ENCODE peak calls at places on chromosomes 7 and 10, in nine cellular contexts. One of them, this sample, is unnamed. For H3K9me3 and H3K4me1, the result is how much of the 10 kb centered on the place peaks cover.

GRCh38 chr7:2923886-2924574 is 79.9 kb upstream of the GNA12 start:
- DNase-seq in Peyer's patch: no peak
- DNase-seq in IMR-90: no peak
- DNase-seq in adrenal gland: no peak
- DNase-seq in breast epithelium: no peak
- DNase-seq in HCT116: no peak
- DNase-seq in right lobe of liver: no peak
- DNase-seq in testis: no peak
- DNase-seq in GM12878: no peak
- DNase-seq in this sample: no peak

GRCh38 chr7:134899729-134900128 is 86.6 kb upstream of the AGBL3 start:
- DNase-seq in Peyer's patch: no peak
- DNase-seq in IMR-90: peak
- DNase-seq in adrenal gland: no peak
- DNase-seq in breast epithelium: no peak
- DNase-seq in HCT116: peak
- DNase-seq in right lobe of liver: no peak
- DNase-seq in testis: no peak
- DNase-seq in GM12878: no peak
- DNase-seq in this sample: no peak

GRCh38 chr7:142800699-142801260 is 30.0 kb downstream of the PRSS2 start:
- DNase-seq in Peyer's patch: no peak
- DNase-seq in IMR-90: no peak
- DNase-seq in adrenal gland: no peak
- DNase-seq in breast epithelium: no peak
- DNase-seq in HCT116: no peak
- DNase-seq in right lobe of liver: no peak
- DNase-seq in testis: no peak
- DNase-seq in GM12878: no peak
- DNase-seq in this sample: no peak

GRCh38 chr7:130141161-130141857 is 63.9 kb downstream of the TMEM209 start:
- DNase-seq in Peyer's patch: peak
- DNase-seq in IMR-90: peak
- DNase-seq in adrenal gland: peak
- DNase-seq in breast epithelium: peak
- DNase-seq in HCT116: no peak
- DNase-seq in right lobe of liver: no peak
- DNase-seq in testis: peak
- DNase-seq in GM12878: no peak
- DNase-seq in this sample: peak

GRCh38 chr10:2701802-2702201 is 365.5 kb upstream of the PFKP start:
- DNase-seq in Peyer's patch: no peak
- DNase-seq in IMR-90: no peak
- DNase-seq in adrenal gland: no peak
- DNase-seq in breast epithelium: no peak
- DNase-seq in HCT116: no peak
- DNase-seq in right lobe of liver: no peak
- DNase-seq in testis: peak
- DNase-seq in GM12878: no peak
- DNase-seq in this sample: no peak

GRCh38 chr7:113216038-113216437 is 97.7 kb upstream of the SMIM30 start:
- DNase-seq in Peyer's patch: no peak
- DNase-seq in IMR-90: no peak
- DNase-seq in adrenal gland: no peak
- DNase-seq in breast epithelium: no peak
- DNase-seq in HCT116: no peak
- DNase-seq in right lobe of liver: no peak
- DNase-seq in testis: no peak
- DNase-seq in GM12878: no peak
- DNase-seq in this sample: no peak

GRCh38 chr10:102119417-102120141 is 589 bp downstream of the LDB1 start:
- DNase-seq in Peyer's patch: peak
- DNase-seq in IMR-90: peak
- DNase-seq in adrenal gland: peak
- DNase-seq in breast epithelium: peak
- DNase-seq in HCT116: peak
- DNase-seq in right lobe of liver: peak
- DNase-seq in testis: peak
- DNase-seq in GM12878: no peak
- DNase-seq in this sample: peak

GRCh38 chr7:106537119-106537518 is 123.8 kb downstream of the CCDC71L start:
- DNase-seq in Peyer's patch: no peak
- DNase-seq in IMR-90: no peak
- DNase-seq in adrenal gland: no peak
- DNase-seq in breast epithelium: no peak
- DNase-seq in HCT116: no peak
- DNase-seq in right lobe of liver: no peak
- DNase-seq in testis: no peak
- DNase-seq in GM12878: no peak
- DNase-seq in this sample: no peak

GRCh38 chr7:28408105-28408973 is 4.0 kb upstream of the CREB5 start:
- DNase-seq in Peyer's patch: no peak
- DNase-seq in IMR-90: peak
- DNase-seq in adrenal gland: peak
- DNase-seq in breast epithelium: no peak
- DNase-seq in HCT116: no peak
- DNase-seq in right lobe of liver: no peak
- DNase-seq in testis: peak
- DNase-seq in GM12878: no peak
- DNase-seq in this sample: peak

GRCh38 chr7:28409716-28410627 is 2.3 kb upstream of the CREB5 start:
- DNase-seq in Peyer's patch: no peak
- DNase-seq in IMR-90: peak
- DNase-seq in adrenal gland: peak
- DNase-seq in breast epithelium: peak
- DNase-seq in HCT116: no peak
- DNase-seq in right lobe of liver: no peak
- DNase-seq in testis: peak
- DNase-seq in GM12878: no peak
- DNase-seq in this sample: peak

GRCh38 chr7:28410628-28411578 is 1.4 kb upstream of the CREB5 start:
- DNase-seq in Peyer's patch: peak
- DNase-seq in IMR-90: peak
- DNase-seq in adrenal gland: no peak
- DNase-seq in breast epithelium: no peak
- DNase-seq in HCT116: no peak
- DNase-seq in right lobe of liver: no peak
- DNase-seq in testis: peak
- DNase-seq in GM12878: no peak
- DNase-seq in this sample: peak

GRCh38 chr7:28407643-28408042 is 4.7 kb upstream of the CREB5 start:
- DNase-seq in Peyer's patch: no peak
- DNase-seq in IMR-90: peak
- DNase-seq in adrenal gland: no peak
- DNase-seq in breast epithelium: no peak
- DNase-seq in HCT116: no peak
- DNase-seq in right lobe of liver: no peak
- DNase-seq in testis: no peak
- DNase-seq in GM12878: no peak
- DNase-seq in this sample: no peak

DNA sequence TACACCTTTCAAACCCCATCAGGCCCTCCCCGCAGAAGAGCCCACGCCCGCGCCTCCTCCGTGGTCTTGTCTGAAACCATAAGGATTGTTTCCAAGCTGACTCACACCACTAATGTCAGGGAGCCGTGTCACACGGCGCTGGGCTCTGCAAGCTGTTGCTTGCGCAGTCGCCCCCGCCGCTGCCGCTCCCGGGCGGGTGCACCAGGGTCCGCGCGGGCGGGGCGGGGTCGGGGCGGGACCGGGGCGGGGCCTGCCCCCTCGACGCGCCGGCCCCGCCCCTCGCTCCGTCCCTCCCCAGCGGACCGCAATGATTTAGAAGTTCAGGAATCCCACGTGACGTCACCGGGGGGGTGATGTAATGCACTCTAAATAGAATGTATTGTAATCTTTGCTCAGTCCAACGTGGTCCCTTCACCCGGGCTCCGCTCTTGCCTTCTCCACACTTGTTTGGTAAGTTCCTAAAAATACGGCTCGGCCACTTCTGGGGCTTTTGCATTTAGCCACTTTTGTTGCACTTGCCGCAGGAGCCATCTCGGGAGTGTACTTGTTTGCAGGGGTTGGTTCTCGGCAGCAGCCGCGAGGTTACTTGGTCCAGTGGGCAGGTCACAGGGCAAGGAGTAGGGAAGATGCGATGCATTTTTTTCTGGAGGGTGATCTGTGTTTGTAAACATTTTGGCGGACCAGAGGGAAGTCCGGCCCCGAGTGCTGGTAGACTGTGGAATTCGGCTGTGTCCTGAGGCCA is 3.2 kb upstream of the CREB5 start:
- DNase-seq in Peyer's patch: peak
- DNase-seq in IMR-90: peak
- DNase-seq in adrenal gland: peak
- DNase-seq in breast epithelium: peak
- DNase-seq in HCT116: peak
- DNase-seq in right lobe of liver: peak
- DNase-seq in testis: peak
- DNase-seq in GM12878: no peak
- DNase-seq in this sample: peak
- TF ChIP-seq POLR2A in Peyer's patch: peak
- TF ChIP-seq POLR2A in IMR-90: peak
- TF ChIP-seq POLR2A in adrenal gland: no peak
- TF ChIP-seq POLR2A in breast epithelium: peak
- TF ChIP-seq POLR2A in HCT116: no peak
- TF ChIP-seq POLR2A in right lobe of liver: peak
- TF ChIP-seq POLR2A in testis: no peak
- TF ChIP-seq POLR2A in GM12878: no peak
- TF ChIP-seq POLR2A in this sample: peak

DNA sequence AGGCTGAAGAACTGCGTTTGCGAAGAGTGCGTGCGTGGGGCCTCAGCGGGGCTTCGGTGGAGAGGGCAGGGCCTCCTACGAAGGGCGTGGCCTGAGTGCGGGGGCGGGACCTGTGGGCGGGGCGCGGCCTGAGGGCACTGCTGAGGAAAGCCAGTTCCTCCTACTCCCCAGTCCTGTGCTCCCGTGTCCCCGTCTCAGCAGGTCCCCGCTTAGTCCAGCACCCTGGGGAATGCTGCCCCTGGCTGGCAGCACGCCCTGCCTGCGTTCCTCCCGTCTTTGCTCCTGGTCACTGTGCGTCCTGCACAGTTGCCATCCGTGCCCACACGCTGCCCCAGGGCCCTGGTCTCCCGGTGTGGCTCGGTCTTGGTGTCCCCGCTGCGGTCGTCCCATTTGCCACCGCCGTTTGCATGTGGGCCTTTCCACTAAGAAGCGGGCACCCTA is 177.1 kb downstream of the ZNF248 start:
- DNase-seq in Peyer's patch: no peak
- DNase-seq in IMR-90: no peak
- DNase-seq in adrenal gland: no peak
- DNase-seq in breast epithelium: no peak
- DNase-seq in HCT116: no peak
- DNase-seq in right lobe of liver: peak
- DNase-seq in testis: no peak
- DNase-seq in GM12878: no peak
- DNase-seq in this sample: no peak
- H3K9me3 ChIP-seq in Peyer's patch: under half
- H3K9me3 ChIP-seq in IMR-90: under half
- H3K9me3 ChIP-seq in adrenal gland: under half
- H3K9me3 ChIP-seq in breast epithelium: under half
- H3K9me3 ChIP-seq in HCT116: under half
- H3K9me3 ChIP-seq in right lobe of liver: under half
- H3K9me3 ChIP-seq in testis: under half
- H3K9me3 ChIP-seq in GM12878: under half
- H3K9me3 ChIP-seq in this sample: under half

DNA sequence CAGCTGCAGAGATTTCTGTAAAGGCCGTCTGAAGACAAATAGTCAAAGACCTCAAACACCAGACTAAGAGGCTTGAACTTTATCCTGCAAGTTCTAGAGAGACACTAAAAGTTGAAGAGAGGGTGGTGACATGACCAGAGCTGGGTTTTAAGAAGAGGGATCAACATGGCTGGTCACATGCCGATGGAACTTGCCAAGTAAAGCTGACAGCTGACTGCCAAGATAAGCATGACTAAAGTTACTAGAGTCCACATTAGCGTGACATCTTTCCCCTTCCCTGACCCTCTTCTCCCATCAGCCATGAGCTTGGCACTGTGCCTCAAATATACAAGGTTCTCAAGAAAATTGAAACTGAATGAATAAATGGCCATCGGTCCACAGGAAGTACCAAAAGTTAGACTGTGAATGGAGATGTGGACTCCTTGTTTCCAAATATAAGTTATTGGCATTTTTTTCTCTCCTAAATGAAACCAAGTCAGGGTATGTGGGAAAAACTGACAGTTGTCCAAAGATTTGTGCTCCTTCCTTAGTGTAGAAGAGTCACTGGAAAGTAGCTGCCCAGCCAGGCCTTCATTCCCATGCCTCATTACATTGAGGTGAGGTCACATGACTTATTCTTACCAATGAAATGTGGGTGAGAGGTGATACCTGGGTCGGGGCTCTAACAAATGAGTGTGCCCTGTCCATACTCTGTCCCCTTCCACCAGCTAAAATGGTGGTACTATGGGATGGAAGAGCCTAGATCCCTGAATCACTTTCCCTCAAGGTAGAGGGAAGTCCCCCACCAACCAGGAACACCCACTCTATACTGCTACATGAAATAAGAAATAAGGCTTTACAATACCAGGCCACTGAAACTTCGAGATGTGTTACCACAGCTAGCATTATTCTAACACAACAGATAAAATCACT is 24.4 kb downstream of the XPNPEP1 start:
- DNase-seq in Peyer's patch: no peak
- DNase-seq in IMR-90: peak
- DNase-seq in adrenal gland: peak
- DNase-seq in breast epithelium: no peak
- DNase-seq in HCT116: no peak
- DNase-seq in right lobe of liver: peak
- DNase-seq in testis: no peak
- DNase-seq in GM12878: no peak
- DNase-seq in this sample: no peak
- H3K4me1 ChIP-seq in Peyer's patch: under half
- H3K4me1 ChIP-seq in IMR-90: under half
- H3K4me1 ChIP-seq in adrenal gland: under half
- H3K4me1 ChIP-seq in breast epithelium: under half
- H3K4me1 ChIP-seq in HCT116: under half
- H3K4me1 ChIP-seq in right lobe of liver: under half
- H3K4me1 ChIP-seq in testis: half or more
- H3K4me1 ChIP-seq in GM12878: under half
- H3K4me1 ChIP-seq in this sample: half or more

DNA sequence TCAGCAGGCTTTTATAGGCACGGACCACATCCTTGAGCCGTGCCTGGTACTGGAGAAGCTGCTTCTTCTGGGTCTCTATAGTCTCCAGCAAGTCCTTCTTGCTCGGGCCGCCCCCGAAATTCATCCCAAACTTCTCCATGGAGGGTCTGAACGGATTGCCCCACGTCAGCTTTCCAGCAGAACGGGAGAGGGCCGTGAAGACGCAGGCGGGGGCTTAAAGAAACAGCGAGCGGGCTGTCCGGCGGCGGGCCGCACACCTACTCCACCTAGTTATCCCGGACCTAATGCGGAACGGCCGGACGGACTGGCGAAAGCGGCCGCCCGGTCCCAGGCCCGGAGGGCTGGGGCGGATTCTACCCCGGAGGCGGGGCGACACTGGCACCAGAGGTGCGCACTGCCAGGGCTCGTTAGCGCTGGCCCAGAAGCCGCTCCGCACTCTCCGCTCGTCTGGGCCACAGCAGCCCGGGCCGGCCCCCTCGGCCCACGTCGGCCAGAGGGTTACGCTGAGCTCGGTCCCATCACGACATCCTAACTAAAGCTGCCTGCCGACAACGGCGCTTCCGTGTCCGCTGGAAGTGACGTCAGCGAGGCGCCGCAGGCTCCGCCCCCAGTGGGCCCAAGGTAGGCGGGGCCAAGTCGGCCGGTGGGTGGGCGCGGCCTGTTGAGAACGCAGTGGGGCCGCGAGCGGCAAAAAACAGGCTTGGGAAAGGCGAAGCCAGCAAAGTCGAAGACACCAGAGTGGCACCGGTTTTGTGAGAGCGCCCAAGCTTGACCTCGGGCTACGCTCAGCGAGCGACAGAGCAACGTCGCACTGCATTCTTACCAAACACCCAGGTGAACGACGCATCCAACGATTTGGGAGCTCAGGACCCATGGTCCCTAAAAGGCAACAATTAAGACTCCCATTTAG is at the start of gene GCC1:
- DNase-seq in Peyer's patch: peak
- DNase-seq in IMR-90: peak
- DNase-seq in adrenal gland: peak
- DNase-seq in breast epithelium: peak
- DNase-seq in HCT116: peak
- DNase-seq in right lobe of liver: peak
- DNase-seq in testis: peak
- DNase-seq in GM12878: peak
- DNase-seq in this sample: peak
- TF ChIP-seq POLR2A in Peyer's patch: peak
- TF ChIP-seq POLR2A in IMR-90: peak
- TF ChIP-seq POLR2A in adrenal gland: peak
- TF ChIP-seq POLR2A in breast epithelium: peak
- TF ChIP-seq POLR2A in HCT116: peak
- TF ChIP-seq POLR2A in right lobe of liver: peak
- TF ChIP-seq POLR2A in testis: peak
- TF ChIP-seq POLR2A in GM12878: peak
- TF ChIP-seq POLR2A in this sample: peak